ENCODE peak calls at places on chromosomes 13 and 19, in five cellular contexts. P is stimulated activated CD4-positive, alpha-beta T cell treated with anti-CD3 and anti-CD28 coated beads, Interleukin-15, amount 100 ng/mL, for 1 hour; J is activated CD4-positive, CD25-positive, alpha-beta regulatory T cell; O is activated naive CD4-positive, alpha-beta T cell; I is RPMI8226. L is an unnamed sample.

GRCh38 chr19:3084943-3085342 is 9.2 kb upstream of the GNA11 start:
- DNase-seq in P (no peak), J (no peak), O (no peak), I (no peak), L (no peak)

GRCh38 chr19:58581227-58582141 is 8.3 kb upstream of the MZF1 start:
- DNase-seq in P (peak), J (no peak), O (no peak), I (peak), L (no peak)

GRCh38 chr19:47691090-47691489 is 22.1 kb upstream of the EHD2 start:
- DNase-seq in P (no peak), J (no peak), O (no peak), I (no peak), L (no peak)

GRCh38 chr13:23534090-23534489 is 36.1 kb upstream of the TNFRSF19 start:
- DNase-seq in P (no peak), J (no peak), O (no peak), I (no peak), L (no peak)

GRCh38 chr19:19535311-19536191 is 2.5 kb upstream of the CILP2 start:
- DNase-seq in P (no peak), J (no peak), O (no peak), I (no peak), L (no peak)

GRCh38 chr13:29621401-29621800 is 25.9 kb upstream of the SLC7A1 start:
- DNase-seq in P (no peak), J (no peak), O (no peak), I (no peak), L (no peak)

GRCh38 chr13:41917641-41918040 is 43.3 kb downstream of the VWA8 start:
- DNase-seq in P (no peak), J (no peak), O (no peak), I (peak), L (no peak)

GRCh38 chr19:15280915-15281683 is 48.9 kb upstream of the EPHX3 start:
- DNase-seq in P (no peak), J (no peak), O (no peak), I (no peak), L (no peak)

GRCh38 chr19:45613926-45614725 is 12.1 kb upstream of the GPR4 start:
- DNase-seq in P (no peak), J (no peak), O (no peak), I (no peak), L (peak)

GRCh38 chr19:17486545-17486944 is 16.2 kb downstream of the SLC27A1 start:
- DNase-seq in P (no peak), J (no peak), O (no peak), I (no peak), L (no peak)

GRCh38 chr13:29922896-29923295 is 72.5 kb upstream of the UBL3 start:
- DNase-seq in P (no peak), J (no peak), O (no peak), I (no peak), L (no peak)

GRCh38 chr19:10687518-10688288 is 13.5 kb upstream of the QTRT1 start:
- DNase-seq in P (no peak), J (no peak), O (no peak), I (no peak), L (no peak)

GRCh38 chr19:45863840-45864628 is at the start of gene FOXA3:
- DNase-seq in P (peak), J (peak), O (no peak), I (peak), L (no peak)

GRCh38 chr19:50189326-50189725 is 14.1 kb upstream of the MYH14 start:
- DNase-seq in P (no peak), J (no peak), O (no peak), I (no peak), L (no peak)

GRCh38 chr13:113090415-113090770 is 15.2 kb upstream of the F7 start:
- DNase-seq in P (no peak), J (no peak), O (no peak), I (no peak), L (no peak)

GRCh38 chr13:24662195-24663088 is 17.8 kb upstream of the ATP12A start:
- DNase-seq in P (no peak), J (no peak), O (no peak), I (no peak), L (no peak)

GRCh38 chr19:49761249-49761624 is 1.9 kb downstream of the TSKS start:
- DNase-seq in P (no peak), J (no peak), O (no peak), I (no peak), L (no peak)

GRCh38 chr13:91308299-91308698 is 39.2 kb upstream of the MIR17HG start:
- DNase-seq in P (no peak), J (no peak), O (no peak), I (no peak), L (no peak)

GRCh38 chr19:34310494-34310981 is 54.5 kb upstream of the GPI start:
- DNase-seq in P (no peak), J (no peak), O (no peak), I (no peak), L (no peak)

GRCh38 chr13:33249066-33249465 is 36.5 kb downstream of the STARD13 start:
- DNase-seq in P (no peak), J (no peak), O (no peak), I (no peak), L (no peak)

GRCh38 chr19:5343848-5344247 is 3.2 kb upstream of the PTPRS start:
- DNase-seq in P (no peak), J (no peak), O (no peak), I (no peak), L (no peak)

GRCh38 chr19:18649371-18650047 is 12.7 kb downstream of the KLHL26 start:
- DNase-seq in P (no peak), J (no peak), O (no peak), I (no peak), L (peak)

GRCh38 chr19:45045671-45046353 is 7.0 kb downstream of the CLASRP start:
- DNase-seq in P (no peak), J (no peak), O (no peak), I (no peak), L (no peak)

GRCh38 chr13:26881154-26881553 is 120.6 kb upstream of the GPR12 start:
- DNase-seq in P (no peak), J (no peak), O (no peak), I (no peak), L (no peak)

GRCh38 chr19:50555447-50556235 is 12.6 kb downstream of the LRRC4B start:
- DNase-seq in P (no peak), J (no peak), O (no peak), I (peak), L (no peak)

GRCh38 chr19:44142014-44142523 is 715 bp downstream of the ZNF234 start:
- DNase-seq in P (no peak), J (no peak), O (no peak), I (peak), L (no peak)

GRCh38 chr19:2783781-2784145 is 690 bp upstream of the SGTA start:
- DNase-seq in P (no peak), J (no peak), O (no peak), I (peak), L (no peak)

L was measured in GF-D8.